ENCODE peak calls at places on chromosomes 2 and 18, in nine cellular contexts. One of them, this sample, is unnamed.
A peak's percentile ranks its signal among the peaks of the same experiment; 100 is the strongest.

GRCh38 chr2:27095745-27096651 is 9.4 kb downstream of the KHK start:
- DNase-seq in RKO: peak; percentile 36
- DNase-seq in nephron progenitor cell: peak; percentile 56
- DNase-seq in NCI-H526 treated with DMSO at 0.1 percent for 48 hours: peak; percentile 16
- DNase-seq in activated naive CD4-positive, alpha-beta T cell: no peak
- DNase-seq in Calu3: peak; percentile 49
- DNase-seq in stimulated activated CD4-positive, alpha-beta T cell treated with anti-CD3 and anti-CD28 coated beads, Interleukin-15, amount 100 ng/mL, for 1 hour: no peak
- DNase-seq in endodermal cell: peak; percentile 89
- DNase-seq in effector memory CD4-positive, alpha-beta T cell: no peak
- DNase-seq in this sample: no peak

GRCh38 chr2:178834086-178834485 is 26.9 kb upstream of the TTN start:
- DNase-seq in RKO: no peak
- DNase-seq in nephron progenitor cell: no peak
- DNase-seq in NCI-H526 treated with DMSO at 0.1 percent for 48 hours: no peak
- DNase-seq in activated naive CD4-positive, alpha-beta T cell: no peak
- DNase-seq in Calu3: no peak
- DNase-seq in stimulated activated CD4-positive, alpha-beta T cell treated with anti-CD3 and anti-CD28 coated beads, Interleukin-15, amount 100 ng/mL, for 1 hour: no peak
- DNase-seq in endodermal cell: no peak
- DNase-seq in effector memory CD4-positive, alpha-beta T cell: no peak
- DNase-seq in this sample: no peak

GRCh38 chr2:121992700-121993099 is 237.2 kb downstream of the TSN start:
- DNase-seq in RKO: no peak
- DNase-seq in nephron progenitor cell: no peak
- DNase-seq in NCI-H526 treated with DMSO at 0.1 percent for 48 hours: no peak
- DNase-seq in activated naive CD4-positive, alpha-beta T cell: no peak
- DNase-seq in Calu3: no peak
- DNase-seq in stimulated activated CD4-positive, alpha-beta T cell treated with anti-CD3 and anti-CD28 coated beads, Interleukin-15, amount 100 ng/mL, for 1 hour: no peak
- DNase-seq in endodermal cell: peak; percentile 82
- DNase-seq in effector memory CD4-positive, alpha-beta T cell: no peak
- DNase-seq in this sample: no peak

GRCh38 chr18:39685303-39685902 is 2119.8 kb upstream of the CELF4 start:
- DNase-seq in RKO: no peak
- DNase-seq in nephron progenitor cell: no peak
- DNase-seq in NCI-H526 treated with DMSO at 0.1 percent for 48 hours: no peak
- DNase-seq in activated naive CD4-positive, alpha-beta T cell: no peak
- DNase-seq in Calu3: no peak
- DNase-seq in stimulated activated CD4-positive, alpha-beta T cell treated with anti-CD3 and anti-CD28 coated beads, Interleukin-15, amount 100 ng/mL, for 1 hour: no peak
- DNase-seq in endodermal cell: peak; percentile 84
- DNase-seq in effector memory CD4-positive, alpha-beta T cell: no peak
- DNase-seq in this sample: no peak

GRCh38 chr18:67010916-67011315 is 407.0 kb upstream of the CDH19 start:
- DNase-seq in RKO: peak; percentile 79
- DNase-seq in nephron progenitor cell: no peak
- DNase-seq in NCI-H526 treated with DMSO at 0.1 percent for 48 hours: no peak
- DNase-seq in activated naive CD4-positive, alpha-beta T cell: no peak
- DNase-seq in Calu3: no peak
- DNase-seq in stimulated activated CD4-positive, alpha-beta T cell treated with anti-CD3 and anti-CD28 coated beads, Interleukin-15, amount 100 ng/mL, for 1 hour: no peak
- DNase-seq in endodermal cell: no peak
- DNase-seq in effector memory CD4-positive, alpha-beta T cell: no peak
- DNase-seq in this sample: no peak

GRCh38 chr18:23506393-23506792 is 3.1 kb downstream of the RMC1 start:
- DNase-seq in RKO: no peak
- DNase-seq in nephron progenitor cell: no peak
- DNase-seq in NCI-H526 treated with DMSO at 0.1 percent for 48 hours: no peak
- DNase-seq in activated naive CD4-positive, alpha-beta T cell: no peak
- DNase-seq in Calu3: no peak
- DNase-seq in stimulated activated CD4-positive, alpha-beta T cell treated with anti-CD3 and anti-CD28 coated beads, Interleukin-15, amount 100 ng/mL, for 1 hour: no peak
- DNase-seq in endodermal cell: no peak
- DNase-seq in effector memory CD4-positive, alpha-beta T cell: no peak
- DNase-seq in this sample: no peak

GRCh38 chr2:41698787-41699422 is 348.9 kb upstream of the PKDCC start:
- DNase-seq in RKO: no peak
- DNase-seq in nephron progenitor cell: peak; percentile 72
- DNase-seq in NCI-H526 treated with DMSO at 0.1 percent for 48 hours: no peak
- DNase-seq in activated naive CD4-positive, alpha-beta T cell: no peak
- DNase-seq in Calu3: peak; percentile 39
- DNase-seq in stimulated activated CD4-positive, alpha-beta T cell treated with anti-CD3 and anti-CD28 coated beads, Interleukin-15, amount 100 ng/mL, for 1 hour: no peak
- DNase-seq in endodermal cell: peak; percentile 87
- DNase-seq in effector memory CD4-positive, alpha-beta T cell: no peak
- DNase-seq in this sample: no peak

GRCh38 chr2:239436076-239436475 is 35.3 kb upstream of the HDAC4 start:
- DNase-seq in RKO: no peak
- DNase-seq in nephron progenitor cell: no peak
- DNase-seq in NCI-H526 treated with DMSO at 0.1 percent for 48 hours: no peak
- DNase-seq in activated naive CD4-positive, alpha-beta T cell: no peak
- DNase-seq in Calu3: no peak
- DNase-seq in stimulated activated CD4-positive, alpha-beta T cell treated with anti-CD3 and anti-CD28 coated beads, Interleukin-15, amount 100 ng/mL, for 1 hour: no peak
- DNase-seq in endodermal cell: peak; percentile 57
- DNase-seq in effector memory CD4-positive, alpha-beta T cell: no peak
- DNase-seq in this sample: no peak

GRCh38 chr2:118845005-118845842 is 2.2 kb downstream of the EN1 start:
- DNase-seq in RKO: no peak
- DNase-seq in nephron progenitor cell: peak; percentile 56
- DNase-seq in NCI-H526 treated with DMSO at 0.1 percent for 48 hours: peak; percentile 61
- DNase-seq in activated naive CD4-positive, alpha-beta T cell: no peak
- DNase-seq in Calu3: no peak
- DNase-seq in stimulated activated CD4-positive, alpha-beta T cell treated with anti-CD3 and anti-CD28 coated beads, Interleukin-15, amount 100 ng/mL, for 1 hour: no peak
- DNase-seq in endodermal cell: peak; percentile 73
- DNase-seq in effector memory CD4-positive, alpha-beta T cell: no peak
- DNase-seq in this sample: no peak

GRCh38 chr2:106107509-106108131 is 86.5 kb downstream of the UXS1 start:
- DNase-seq in RKO: no peak
- DNase-seq in nephron progenitor cell: no peak
- DNase-seq in NCI-H526 treated with DMSO at 0.1 percent for 48 hours: no peak
- DNase-seq in activated naive CD4-positive, alpha-beta T cell: no peak
- DNase-seq in Calu3: no peak
- DNase-seq in stimulated activated CD4-positive, alpha-beta T cell treated with anti-CD3 and anti-CD28 coated beads, Interleukin-15, amount 100 ng/mL, for 1 hour: no peak
- DNase-seq in endodermal cell: no peak
- DNase-seq in effector memory CD4-positive, alpha-beta T cell: no peak
- DNase-seq in this sample: no peak